ENCODE peak calls at places on chromosome 6, in seven cellular contexts. R, G, E, N, D, X and J are unnamed samples. For H3K36me3, the result is how much of the 10 kb centered on the place peaks cover.

GRCh38 chr6:39523987-39524386 is 201.2 kb downstream of the KIF6 start:
- DNase-seq in R (no peak), G (no peak), E (no peak), N (no peak), D (no peak), X (no peak), J (no peak)

GRCh38 chr6:30399390-30400058 is 54.6 kb downstream of the RPP21 start:
- DNase-seq in R (no peak), G (no peak), E (no peak), N (no peak), D (peak), X (no peak), J (no peak)

GRCh38 chr6:153032255-153032882 is 29.9 kb upstream of the MTRF1L start:
- DNase-seq in R (no peak), G (no peak), E (no peak), N (peak), D (peak), X (no peak), J (no peak)

GRCh38 chr6:64325093-64325492 is 689.5 kb downstream of the PHF3 start:
- DNase-seq in R (no peak), G (no peak), E (no peak), N (no peak), D (no peak), X (no peak), J (no peak)

GRCh38 chr6:52155791-52156576 is 30.2 kb upstream of the IL17A start:
- DNase-seq in R (no peak), G (no peak), E (no peak), N (peak), D (no peak), X (no peak), J (no peak)

GRCh38 chr6:56804996-56805395 is 149.9 kb upstream of the BEND6 start:
- DNase-seq in R (no peak), G (no peak), E (no peak), N (no peak), D (peak), X (no peak), J (no peak)

GRCh38 chr6:130122243-130122642 is 100.5 kb downstream of the SAMD3 start:
- DNase-seq in R (no peak), G (no peak), E (no peak), N (no peak), D (no peak), X (no peak), J (no peak)

GRCh38 chr6:68144667-68145066 is 490.4 kb upstream of the ADGRB3 start:
- DNase-seq in R (no peak), G (no peak), E (no peak), N (no peak), D (no peak), X (no peak), J (no peak)

DNA sequence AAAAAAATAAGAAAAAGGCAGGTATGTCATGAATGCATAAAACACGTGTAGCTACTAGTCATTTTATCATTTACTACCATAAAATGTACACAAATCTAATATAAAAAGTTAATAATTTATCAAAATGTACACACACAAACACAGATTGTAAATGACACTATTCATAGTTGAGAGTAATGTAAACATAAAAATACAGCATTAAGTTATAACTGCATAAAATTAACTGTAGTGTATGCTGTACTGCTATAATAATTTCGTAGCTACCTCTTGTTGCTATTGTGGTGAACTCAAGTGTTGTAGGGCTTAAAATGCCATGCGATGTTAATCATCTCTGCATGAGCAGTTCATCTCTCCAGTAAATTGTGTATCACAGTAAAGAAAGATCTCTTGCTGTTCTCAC is 170.0 kb downstream of the MRPL14 start:
- DNase-seq in R (no peak), G (no peak), E (no peak), N (no peak), D (no peak), X (no peak), J (no peak)
- H3K36me3 ChIP-seq in R (under half), G (under half), E (under half), N (under half), D (under half), X (under half), J (under half)

GRCh38 chr6:150617062-150617461 is 17.4 kb downstream of the PLEKHG1 start:
- DNase-seq in R (no peak), G (no peak), E (no peak), N (no peak), D (no peak), X (no peak), J (no peak)

GRCh38 chr6:150620244-150620643 is 20.6 kb downstream of the PLEKHG1 start:
- DNase-seq in R (no peak), G (peak), E (no peak), N (no peak), D (no peak), X (peak), J (no peak)

GRCh38 chr6:150616581-150616980 is 16.9 kb downstream of the PLEKHG1 start:
- DNase-seq in R (no peak), G (no peak), E (no peak), N (no peak), D (no peak), X (no peak), J (no peak)

GRCh38 chr6:150615967-150616366 is 16.3 kb downstream of the PLEKHG1 start:
- DNase-seq in R (no peak), G (no peak), E (no peak), N (no peak), D (no peak), X (no peak), J (no peak)

GRCh38 chr6:150617496-150618460 is 18.1 kb downstream of the PLEKHG1 start:
- DNase-seq in R (no peak), G (no peak), E (no peak), N (no peak), D (no peak), X (no peak), J (no peak)
- H3K4me3 ChIP-seq in R (no peak), G (no peak), E (no peak), N (no peak), D (no peak), X (no peak), J (no peak)

GRCh38 chr6:80010296-80010695 is 5.8 kb downstream of the TTK start:
- DNase-seq in R (no peak), G (no peak), E (no peak), N (no peak), D (no peak), X (no peak), J (no peak)
- TF ChIP-seq CTCF in R (peak), G (no peak), E (no peak), N (no peak), D (no peak), X (no peak), J (no peak)

GRCh38 chr6:36613200-36613995 is 19.2 kb downstream of the SRSF3 start:
- DNase-seq in R (no peak), G (no peak), E (no peak), N (no peak), D (no peak), X (no peak), J (no peak)
- H3K36me3 ChIP-seq in R (under half), G (under half), E (under half), N (half or more), D (under half), X (under half), J (under half)

DNA sequence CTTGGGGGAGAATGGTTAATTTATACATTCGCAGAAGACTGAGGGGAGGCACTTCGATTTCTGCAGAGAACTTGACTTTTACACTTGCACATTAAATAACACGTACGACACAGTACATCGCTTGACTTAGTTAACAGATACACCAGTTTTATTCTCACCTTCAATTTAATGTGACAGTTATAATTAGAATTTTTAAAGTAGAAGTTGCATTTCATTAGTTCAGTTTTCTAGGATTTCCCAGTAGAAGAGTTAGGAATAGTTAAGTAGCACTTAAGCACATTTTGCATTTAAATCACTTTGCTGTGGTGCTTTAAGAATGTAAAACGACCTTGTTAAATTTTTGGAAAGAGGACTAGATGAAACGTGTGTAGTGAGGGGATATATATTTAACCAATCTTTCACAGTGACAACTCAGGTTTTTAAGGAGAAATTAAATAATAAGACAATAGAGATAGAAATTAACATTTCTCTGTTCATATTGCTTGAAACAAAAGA is 1.7 kb upstream of the BEND3 start:
- DNase-seq in R (no peak), G (no peak), E (no peak), N (no peak), D (no peak), X (no peak), J (no peak)
- H3K4me3 ChIP-seq in R (no peak), G (no peak), E (no peak), N (peak), D (peak), X (peak), J (peak)

GRCh38 chr6:17042422-17043147 is 59.3 kb upstream of the STMND1 start:
- DNase-seq in R (no peak), G (peak), E (peak), N (no peak), D (peak), X (no peak), J (no peak)
- TF ChIP-seq CTCF in R (peak), G (peak), E (peak), N (no peak), D (peak), X (peak), J (no peak)

GRCh38 chr6:110890288-110890687 is 15.7 kb downstream of the AMD1 start:
- DNase-seq in R (no peak), G (no peak), E (no peak), N (no peak), D (no peak), X (no peak), J (no peak)
- H3K36me3 ChIP-seq in R (under half), G (under half), E (under half), N (half or more), D (under half), X (under half), J (half or more)